ENCODE peak calls at places on chromosomes 4 and X, in nine cellular contexts. One of them, this sample, is unnamed.
A peak's percentile ranks its signal among the peaks of the same experiment; 100 is the strongest.

GRCh38 chr4:94068712-94069111 is 139.0 kb upstream of the SMARCAD1 start:
- DNase-seq in HT1080: no peak
- DNase-seq in psoas muscle: no peak
- DNase-seq in stimulated activated CD8-positive, alpha-beta memory T cell treated with anti-CD3 and anti-CD28 coated beads, Interleukin-2, amount 100 ng/mL, for 48 hours: no peak
- DNase-seq in fibroblast of the aortic adventitia: no peak
- DNase-seq in GM06990: no peak
- DNase-seq in lower leg skin: no peak
- DNase-seq in fibroblast of lung: no peak
- DNase-seq in islet precursor cell: no peak
- DNase-seq in this sample: no peak

GRCh38 chr4:38743866-38744265 is 38.9 kb downstream of the TLR10 start:
- DNase-seq in HT1080: peak; percentile 50
- DNase-seq in psoas muscle: no peak
- DNase-seq in stimulated activated CD8-positive, alpha-beta memory T cell treated with anti-CD3 and anti-CD28 coated beads, Interleukin-2, amount 100 ng/mL, for 48 hours: no peak
- DNase-seq in fibroblast of the aortic adventitia: no peak
- DNase-seq in GM06990: no peak
- DNase-seq in lower leg skin: no peak
- DNase-seq in fibroblast of lung: no peak
- DNase-seq in islet precursor cell: no peak
- DNase-seq in this sample: no peak

GRCh38 chr4:88743696-88744095 is 46.1 kb upstream of the NAP1L5 start:
- DNase-seq in HT1080: peak; percentile 46
- DNase-seq in psoas muscle: no peak
- DNase-seq in stimulated activated CD8-positive, alpha-beta memory T cell treated with anti-CD3 and anti-CD28 coated beads, Interleukin-2, amount 100 ng/mL, for 48 hours: no peak
- DNase-seq in fibroblast of the aortic adventitia: peak; percentile 67
- DNase-seq in GM06990: no peak
- DNase-seq in lower leg skin: no peak
- DNase-seq in fibroblast of lung: peak; percentile 65
- DNase-seq in islet precursor cell: no peak
- DNase-seq in this sample: peak; percentile 94

GRCh38 chrX:84197550-84197949 is 9.6 kb upstream of the RPS6KA6 start:
- DNase-seq in HT1080: no peak
- DNase-seq in psoas muscle: no peak
- DNase-seq in stimulated activated CD8-positive, alpha-beta memory T cell treated with anti-CD3 and anti-CD28 coated beads, Interleukin-2, amount 100 ng/mL, for 48 hours: no peak
- DNase-seq in fibroblast of the aortic adventitia: no peak
- DNase-seq in GM06990: no peak
- DNase-seq in lower leg skin: no peak
- DNase-seq in fibroblast of lung: no peak
- DNase-seq in islet precursor cell: no peak
- DNase-seq in this sample: no peak

GRCh38 chr4:14529653-14530052 is 472.6 kb upstream of the CPEB2 start:
- DNase-seq in HT1080: peak; percentile 72
- DNase-seq in psoas muscle: no peak
- DNase-seq in stimulated activated CD8-positive, alpha-beta memory T cell treated with anti-CD3 and anti-CD28 coated beads, Interleukin-2, amount 100 ng/mL, for 48 hours: no peak
- DNase-seq in fibroblast of the aortic adventitia: peak; percentile 9
- DNase-seq in GM06990: no peak
- DNase-seq in lower leg skin: no peak
- DNase-seq in fibroblast of lung: peak; percentile 11
- DNase-seq in islet precursor cell: peak; percentile 78
- DNase-seq in this sample: no peak

GRCh38 chr4:122715221-122715620 is 17.3 kb upstream of the BBS12 start:
- DNase-seq in HT1080: no peak
- DNase-seq in psoas muscle: no peak
- DNase-seq in stimulated activated CD8-positive, alpha-beta memory T cell treated with anti-CD3 and anti-CD28 coated beads, Interleukin-2, amount 100 ng/mL, for 48 hours: no peak
- DNase-seq in fibroblast of the aortic adventitia: no peak
- DNase-seq in GM06990: no peak
- DNase-seq in lower leg skin: no peak
- DNase-seq in fibroblast of lung: no peak
- DNase-seq in islet precursor cell: no peak
- DNase-seq in this sample: no peak

GRCh38 chr4:67122029-67122428 is 423.3 kb downstream of the CENPC start:
- DNase-seq in HT1080: peak; percentile 24
- DNase-seq in psoas muscle: no peak
- DNase-seq in stimulated activated CD8-positive, alpha-beta memory T cell treated with anti-CD3 and anti-CD28 coated beads, Interleukin-2, amount 100 ng/mL, for 48 hours: no peak
- DNase-seq in fibroblast of the aortic adventitia: no peak
- DNase-seq in GM06990: no peak
- DNase-seq in lower leg skin: no peak
- DNase-seq in fibroblast of lung: no peak
- DNase-seq in islet precursor cell: no peak
- DNase-seq in this sample: no peak

GRCh38 chr4:7824218-7824617 is 115.4 kb downstream of the AFAP1 start:
- DNase-seq in HT1080: no peak
- DNase-seq in psoas muscle: no peak
- DNase-seq in stimulated activated CD8-positive, alpha-beta memory T cell treated with anti-CD3 and anti-CD28 coated beads, Interleukin-2, amount 100 ng/mL, for 48 hours: no peak
- DNase-seq in fibroblast of the aortic adventitia: peak; percentile 76
- DNase-seq in GM06990: no peak
- DNase-seq in lower leg skin: no peak
- DNase-seq in fibroblast of lung: peak; percentile 95
- DNase-seq in islet precursor cell: no peak
- DNase-seq in this sample: peak; percentile 76

This sample was measured in IMR-90.